ENCODE peak calls at places on chromosomes 16 and 17, in ten cellular contexts. G is keratinocyte, W is OCI-LY7, P is fibroblast of the aortic adventitia, Z is CD14-positive monocyte, U is BE2C, D is AG04449, K is transverse colon, Y is bronchial epithelial cell, M is PC-3. H is an unnamed sample.

GRCh38 chr17:50808413-50808812 is 27.0 kb upstream of the WFIKKN2 start:
- DNase-seq in G (no peak), W (no peak), P (no peak), Z (no peak), U (no peak), D (no peak), K (no peak), Y (no peak), M (no peak), H (no peak)

GRCh38 chr16:74740795-74741304 is 33.8 kb downstream of the FA2H start:
- DNase-seq in G (peak), W (no peak), P (peak), Z (no peak), U (no peak), D (no peak), K (peak), Y (peak), M (peak), H (no peak)

GRCh38 chr17:74297941-74298340 is 23.9 kb downstream of the DNAI2 start:
- DNase-seq in G (no peak), W (no peak), P (peak), Z (no peak), U (no peak), D (no peak), K (no peak), Y (peak), M (peak), H (no peak)

GRCh38 chr17:8392274-8392673 is 5.4 kb downstream of the RNF222 start:
- DNase-seq in G (no peak), W (no peak), P (no peak), Z (no peak), U (no peak), D (no peak), K (no peak), Y (no peak), M (no peak), H (no peak)

GRCh38 chr16:57798953-57799618 is 3.2 kb downstream of the KIFC3 start:
- DNase-seq in G (no peak), W (no peak), P (no peak), Z (no peak), U (no peak), D (no peak), K (no peak), Y (no peak), M (no peak), H (no peak)

GRCh38 chr17:65560628-65561371 is 648 bp downstream of the AXIN2 start:
- DNase-seq in G (no peak), W (peak), P (peak), Z (no peak), U (peak), D (no peak), K (peak), Y (peak), M (peak), H (peak)

GRCh38 chr16:70683146-70683944 is 2.5 kb downstream of the MTSS2 start:
- DNase-seq in G (no peak), W (no peak), P (no peak), Z (no peak), U (no peak), D (no peak), K (no peak), Y (no peak), M (no peak), H (no peak)

GRCh38 chr16:85197611-85198566 is 85.6 kb upstream of the CIBAR2 start:
- DNase-seq in G (no peak), W (no peak), P (no peak), Z (no peak), U (no peak), D (no peak), K (no peak), Y (no peak), M (no peak), H (no peak)

GRCh38 chr17:44901323-44901965 is 2.2 kb upstream of the EFTUD2 start:
- DNase-seq in G (no peak), W (no peak), P (peak), Z (no peak), U (no peak), D (peak), K (no peak), Y (peak), M (peak), H (no peak)

GRCh38 chr16:57061084-57061905 is 31.1 kb upstream of the CPNE2 start:
- DNase-seq in G (peak), W (no peak), P (peak), Z (peak), U (peak), D (no peak), K (peak), Y (peak), M (peak), H (no peak)

GRCh38 chr17:60604686-60605334 is 4.8 kb downstream of the PPM1D start:
- DNase-seq in G (no peak), W (no peak), P (peak), Z (no peak), U (no peak), D (peak), K (no peak), Y (peak), M (peak), H (no peak)

GRCh38 chr17:82613283-82614094 is 34.8 kb downstream of the WDR45B start:
- DNase-seq in G (no peak), W (no peak), P (no peak), Z (no peak), U (peak), D (no peak), K (no peak), Y (peak), M (no peak), H (no peak)

GRCh38 chr17:35731932-35732805 is 730 bp downstream of the RASL10B start:
- DNase-seq in G (no peak), W (no peak), P (no peak), Z (no peak), U (peak), D (no peak), K (no peak), Y (no peak), M (no peak), H (peak)

GRCh38 chr17:37697331-37697730 is 47.5 kb downstream of the HNF1B start:
- DNase-seq in G (no peak), W (no peak), P (no peak), Z (no peak), U (no peak), D (no peak), K (no peak), Y (peak), M (no peak), H (no peak)

GRCh38 chr16:51008037-51008436 is 143.0 kb downstream of the SALL1 start:
- DNase-seq in G (no peak), W (no peak), P (no peak), Z (no peak), U (no peak), D (no peak), K (no peak), Y (no peak), M (no peak), H (no peak)

GRCh38 chr17:81703747-81704654 is 834 bp downstream of the MRPL12 start:
- DNase-seq in G (no peak), W (peak), P (no peak), Z (no peak), U (no peak), D (no peak), K (no peak), Y (no peak), M (no peak), H (no peak)

GRCh38 chr16:74724820-74725549 is 24.3 kb upstream of the MLKL start:
- DNase-seq in G (no peak), W (no peak), P (peak), Z (no peak), U (no peak), D (peak), K (no peak), Y (no peak), M (no peak), H (no peak)

GRCh38 chr17:39928868-39929651 is 1.5 kb downstream of the LRRC3C start:
- DNase-seq in G (no peak), W (no peak), P (peak), Z (no peak), U (no peak), D (peak), K (no peak), Y (peak), M (peak), H (peak)

GRCh38 chr16:1792836-1793577 is 498 bp downstream of the IGFALS start:
- DNase-seq in G (no peak), W (no peak), P (no peak), Z (peak), U (no peak), D (no peak), K (no peak), Y (no peak), M (no peak), H (no peak)

GRCh38 chr17:75615301-75615700 is 17.9 kb upstream of the SMIM5 start:
- DNase-seq in G (no peak), W (no peak), P (no peak), Z (peak), U (peak), D (no peak), K (no peak), Y (no peak), M (no peak), H (no peak)

GRCh38 chr17:10532026-10532425 is 13.7 kb upstream of the MYH1 start:
- DNase-seq in G (no peak), W (no peak), P (no peak), Z (no peak), U (no peak), D (no peak), K (no peak), Y (no peak), M (no peak), H (no peak)

GRCh38 chr17:74309902-74310301 is 16.1 kb upstream of the KIF19 start:
- DNase-seq in G (no peak), W (no peak), P (no peak), Z (no peak), U (no peak), D (no peak), K (no peak), Y (peak), M (no peak), H (no peak)

GRCh38 chr17:9322298-9322697 is 253.3 kb downstream of the STX8 start:
- DNase-seq in G (no peak), W (no peak), P (no peak), Z (no peak), U (no peak), D (no peak), K (no peak), Y (no peak), M (no peak), H (no peak)

GRCh38 chr16:85928411-85928820 is 29.5 kb downstream of the IRF8 start:
- DNase-seq in G (no peak), W (no peak), P (peak), Z (peak), U (no peak), D (no peak), K (peak), Y (no peak), M (no peak), H (no peak)

GRCh38 chr17:27244481-27245223 is 49.3 kb upstream of the WSB1 start:
- DNase-seq in G (peak), W (no peak), P (peak), Z (peak), U (no peak), D (peak), K (peak), Y (peak), M (peak), H (no peak)

GRCh38 chr16:10039220-10040096 is 142.8 kb downstream of the GRIN2A start:
- DNase-seq in G (no peak), W (no peak), P (peak), Z (no peak), U (peak), D (no peak), K (no peak), Y (peak), M (no peak), H (peak)

GRCh38 chr16:57377080-57377841 is 5.0 kb downstream of the CX3CL1 start:
- DNase-seq in G (no peak), W (peak), P (no peak), Z (no peak), U (peak), D (no peak), K (no peak), Y (peak), M (peak), H (peak)

GRCh38 chr16:78673157-78673556 is 573.7 kb downstream of the WWOX start:
- DNase-seq in G (no peak), W (no peak), P (no peak), Z (no peak), U (no peak), D (no peak), K (no peak), Y (no peak), M (no peak), H (no peak)
- TF ChIP-seq CTCF in G (no peak), W (no peak), P (no peak), Z (no peak), U (no peak), D (no peak), K (no peak), Y (no peak), M (no peak), H (no peak)

GRCh38 chr17:56661906-56662305 is 68.4 kb downstream of the NOG start:
- DNase-seq in G (no peak), W (no peak), P (no peak), Z (no peak), U (no peak), D (no peak), K (no peak), Y (no peak), M (no peak), H (no peak)
- TF ChIP-seq CTCF in G (no peak), W (peak), P (no peak), Z (no peak), U (no peak), D (no peak), K (no peak), Y (no peak), M (peak), H (no peak)

GRCh38 chr17:72351884-72352346 is 231.1 kb downstream of the SOX9 start:
- DNase-seq in G (no peak), W (no peak), P (no peak), Z (no peak), U (no peak), D (no peak), K (no peak), Y (no peak), M (no peak), H (no peak)
- TF ChIP-seq CTCF in G (no peak), W (no peak), P (no peak), Z (no peak), U (no peak), D (no peak), K (no peak), Y (no peak), M (no peak), H (no peak)

DNA sequence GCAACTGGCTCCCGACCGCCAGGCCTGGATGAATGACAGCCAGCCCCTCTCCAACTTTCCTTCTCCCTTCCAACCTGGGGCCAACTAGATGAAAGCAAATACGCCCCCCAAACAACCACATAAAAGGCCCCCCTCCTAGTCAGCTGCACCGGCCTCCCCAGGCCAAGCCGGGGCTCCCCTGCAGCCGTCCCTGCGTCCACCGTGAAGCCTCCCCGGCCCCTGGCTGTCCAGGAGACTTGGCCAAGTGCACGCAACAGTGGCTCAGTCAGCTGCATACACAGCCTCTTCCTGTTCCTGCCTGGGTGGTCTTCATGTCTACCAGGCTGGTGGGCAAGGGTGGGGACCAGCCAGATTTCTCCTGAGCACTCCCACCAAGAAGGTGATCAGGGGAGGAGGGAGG is 16.0 kb downstream of the DNAH17 start:
- DNase-seq in G (no peak), W (no peak), P (no peak), Z (no peak), U (no peak), D (no peak), K (no peak), Y (no peak), M (no peak), H (no peak)
- TF ChIP-seq CTCF in G (no peak), W (no peak), P (no peak), Z (no peak), U (no peak), D (no peak), K (no peak), Y (no peak), M (no peak), H (no peak)

GRCh38 chr16:14003119-14003570 is 68.0 kb upstream of the MRTFB start:
- DNase-seq in G (no peak), W (peak), P (peak), Z (no peak), U (peak), D (no peak), K (peak), Y (peak), M (peak), H (no peak)
- TF ChIP-seq CTCF in G (no peak), W (no peak), P (peak), Z (no peak), U (peak), D (no peak), K (no peak), Y (peak), M (no peak), H (no peak)

GRCh38 chr16:65476556-65476955 is 354.7 kb upstream of the CDH11 start:
- DNase-seq in G (no peak), W (no peak), P (no peak), Z (no peak), U (no peak), D (no peak), K (no peak), Y (no peak), M (no peak), H (no peak)

GRCh38 chr16:65469116-65469515 is 347.3 kb upstream of the CDH11 start:
- DNase-seq in G (no peak), W (no peak), P (no peak), Z (no peak), U (no peak), D (no peak), K (no peak), Y (no peak), M (no peak), H (no peak)

GRCh38 chr16:65468121-65468520 is 346.3 kb upstream of the CDH11 start:
- DNase-seq in G (no peak), W (no peak), P (no peak), Z (no peak), U (no peak), D (no peak), K (no peak), Y (no peak), M (no peak), H (no peak)

GRCh38 chr16:65473699-65474098 is 351.8 kb upstream of the CDH11 start:
- DNase-seq in G (no peak), W (no peak), P (no peak), Z (no peak), U (no peak), D (no peak), K (no peak), Y (no peak), M (no peak), H (no peak)
- TF ChIP-seq CTCF in G (no peak), W (no peak), P (no peak), Z (no peak), U (no peak), D (no peak), K (no peak), Y (no peak), M (no peak), H (no peak)

DNA sequence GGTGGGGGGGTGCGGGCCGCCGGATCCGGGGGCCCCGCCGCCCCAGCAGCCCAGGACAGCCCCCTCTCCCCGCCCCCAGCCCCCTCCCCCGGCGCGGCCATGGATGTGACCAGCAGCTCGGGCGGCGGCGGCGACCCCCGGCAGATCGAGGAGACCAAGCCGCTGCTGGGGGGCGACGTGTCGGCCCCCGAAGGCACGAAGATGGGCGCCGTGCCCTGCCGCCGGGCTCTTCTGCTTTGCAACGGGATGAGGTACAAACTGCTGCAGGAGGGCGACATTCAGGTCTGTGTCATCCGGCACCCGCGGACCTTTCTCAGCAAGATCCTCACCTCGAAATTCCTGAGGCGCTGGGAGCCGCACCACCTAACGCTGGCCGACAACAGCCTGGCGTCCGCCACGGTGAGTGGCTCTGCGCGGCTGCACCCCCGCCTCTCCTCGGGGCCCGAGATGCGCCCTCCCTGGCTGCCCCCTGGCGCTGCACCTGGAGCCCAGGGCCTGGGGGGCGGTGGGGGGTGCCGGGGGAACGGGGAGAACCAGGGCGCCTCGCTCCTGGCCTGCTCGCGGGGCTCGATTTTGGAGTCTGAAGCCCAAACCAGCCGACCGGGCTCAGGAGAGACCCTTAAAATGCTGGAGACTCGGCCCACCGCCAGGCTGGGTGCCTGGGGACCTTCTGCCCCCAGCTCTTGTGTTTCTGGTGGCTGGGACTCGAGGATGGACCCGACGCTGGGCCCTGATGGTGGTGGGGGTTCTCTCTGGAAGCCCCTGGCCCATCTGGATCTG is 725 bp downstream of the CMIP start:
- DNase-seq in G (no peak), W (peak), P (no peak), Z (no peak), U (peak), D (no peak), K (peak), Y (no peak), M (no peak), H (peak)
- TF ChIP-seq CTCF in G (peak), W (peak), P (peak), Z (peak), U (no peak), D (peak), K (peak), Y (peak), M (no peak), H (peak)

DNA sequence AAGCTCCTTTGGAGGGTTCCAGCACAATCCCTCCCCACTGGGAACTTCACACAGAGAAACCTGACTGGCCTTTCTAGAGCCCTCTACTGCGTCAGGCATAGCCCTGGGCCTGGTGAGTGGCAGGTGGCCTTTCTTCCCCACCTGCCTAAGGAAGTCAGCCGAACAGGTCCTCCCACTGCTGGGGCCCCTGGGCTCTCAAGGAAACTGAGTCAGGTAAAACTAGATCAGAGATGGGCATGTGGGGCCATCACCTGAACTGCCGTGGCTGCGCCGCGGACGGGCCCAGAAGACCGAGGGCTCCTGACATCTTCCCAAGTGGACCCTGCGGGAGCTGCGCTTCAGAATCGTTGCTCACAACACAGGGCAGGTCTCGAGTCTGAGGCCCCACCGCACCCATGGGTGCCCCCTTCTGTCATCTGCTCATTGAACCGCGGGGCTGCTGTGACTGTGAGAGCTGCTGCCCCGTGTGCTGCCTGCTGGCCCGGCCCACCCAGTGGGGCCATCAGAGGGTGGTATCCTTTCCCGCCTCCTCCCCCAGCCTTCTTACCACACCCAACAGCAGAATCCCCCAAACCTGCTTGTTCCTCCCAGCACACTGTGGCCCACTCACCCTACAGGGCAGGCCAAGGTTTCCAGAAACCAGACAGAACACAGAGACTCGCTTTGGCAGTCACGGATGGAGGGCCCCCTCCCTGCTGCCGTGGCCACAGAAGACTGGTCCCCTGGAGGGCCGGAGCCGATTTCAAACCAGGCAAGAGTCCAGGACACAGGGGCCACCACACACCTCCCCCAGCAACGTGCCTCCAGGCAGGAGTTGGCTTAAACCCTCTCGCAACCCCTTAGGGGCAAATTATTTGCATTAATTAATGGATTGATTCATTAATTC is 81.1 kb downstream of the TBC1D16 start:
- DNase-seq in G (no peak), W (no peak), P (no peak), Z (no peak), U (no peak), D (no peak), K (no peak), Y (no peak), M (no peak), H (no peak)
- TF ChIP-seq CTCF in G (no peak), W (no peak), P (no peak), Z (no peak), U (no peak), D (no peak), K (no peak), Y (no peak), M (no peak), H (no peak)

GRCh38 chr16:17589898-17590297 is 119.1 kb upstream of the XYLT1 start:
- DNase-seq in G (no peak), W (no peak), P (no peak), Z (no peak), U (no peak), D (no peak), K (no peak), Y (no peak), M (no peak), H (no peak)

GRCh38 chr16:17590711-17591654 is 120.2 kb upstream of the XYLT1 start:
- DNase-seq in G (no peak), W (no peak), P (peak), Z (no peak), U (no peak), D (no peak), K (no peak), Y (no peak), M (no peak), H (no peak)

GRCh38 chr16:17591655-17592405 is 121.1 kb upstream of the XYLT1 start:
- DNase-seq in G (no peak), W (no peak), P (no peak), Z (no peak), U (peak), D (no peak), K (no peak), Y (no peak), M (no peak), H (no peak)
- TF ChIP-seq CTCF in G (no peak), W (no peak), P (no peak), Z (no peak), U (peak), D (no peak), K (no peak), Y (no peak), M (no peak), H (no peak)

H was measured in GM13977.